ENCODE peak calls at places on chromosomes 5 and 9, in six cellular contexts. P is Panc1, W is GM12865, V is heart left ventricle, K is adrenal gland, N is lung. U is an unnamed sample.

GRCh38 chr5:102296229-102296817 is at the start of gene SLCO4C1:
- DNase-seq in P (peak; percentile 28), W (peak; percentile 80), V (peak; percentile 84), K (peak; percentile 50), N (peak; percentile 91), U (no peak)

GRCh38 chr5:109863752-109864151 is 174.0 kb downstream of the MAN2A1 start:
- DNase-seq in P (no peak), W (no peak), V (no peak), K (no peak), N (no peak), U (no peak)

GRCh38 chr9:37921168-37921510 is 17.2 kb upstream of the SLC25A51 start:
- DNase-seq in P (no peak), W (no peak), V (no peak), K (no peak), N (no peak), U (no peak)

GRCh38 chr9:109776391-109776790 is 3.6 kb upstream of the PALM2AKAP2 start:
- DNase-seq in P (no peak), W (peak; percentile 14), V (no peak), K (no peak), N (no peak), U (no peak)

GRCh38 chr9:131762356-131762932 is 22.6 kb upstream of the RAPGEF1 start:
- DNase-seq in P (no peak), W (peak; percentile 73), V (peak; percentile 89), K (peak; percentile 81), N (peak; percentile 65), U (no peak)

GRCh38 chr9:114981095-114981494 is 50.7 kb upstream of the TNFSF8 start:
- DNase-seq in P (no peak), W (no peak), V (no peak), K (no peak), N (no peak), U (peak; percentile 74)

GRCh38 chr5:56698463-56699381 is 116.6 kb upstream of the MAP3K1 start:
- DNase-seq in P (no peak), W (peak; percentile 15), V (no peak), K (no peak), N (no peak), U (no peak)

GRCh38 chr9:34398875-34399274 is 22.2 kb upstream of the MYORG start:
- DNase-seq in P (no peak), W (no peak), V (no peak), K (no peak), N (no peak), U (no peak)

GRCh38 chr5:90161399-90161798 is 248.2 kb downstream of the CETN3 start:
- DNase-seq in P (no peak), W (peak; percentile 62), V (peak; percentile 69), K (peak; percentile 74), N (peak; percentile 47), U (no peak)
- TF ChIP-seq CTCF in P (peak; percentile 36), W (peak; percentile 35), V (peak; percentile 24), K (peak; percentile 43), N (no peak), U (no peak)

GRCh38 chr9:136992819-136993369 is 672 bp downstream of the PAXX start:
- DNase-seq in P (no peak), W (no peak), V (no peak), K (no peak), N (no peak), U (no peak)
- TF ChIP-seq CTCF in P (no peak), W (no peak), V (no peak), K (no peak), N (no peak), U (no peak)

GRCh38 chr5:147176422-147176821 is 58.4 kb upstream of the STK32A start:
- DNase-seq in P (no peak), W (no peak), V (no peak), K (no peak), N (no peak), U (no peak)
- TF ChIP-seq CTCF in P (no peak), W (no peak), V (no peak), K (no peak), N (no peak), U (no peak)

GRCh38 chr9:19101203-19101602 is 1.5 kb downstream of the HAUS6 start:
- DNase-seq in P (no peak), W (no peak), V (no peak), K (no peak), N (no peak), U (no peak)

GRCh38 chr9:19104528-19105282 is 2.0 kb upstream of the HAUS6 start:
- DNase-seq in P (no peak), W (no peak), V (no peak), K (no peak), N (no peak), U (no peak)

GRCh38 chr9:19108038-19108437 is 5.3 kb upstream of the HAUS6 start:
- DNase-seq in P (no peak), W (no peak), V (no peak), K (peak; percentile 62), N (no peak), U (no peak)

GRCh38 chr9:19102181-19102630 is 498 bp downstream of the HAUS6 start:
- DNase-seq in P (no peak), W (peak; percentile 62), V (no peak), K (peak; percentile 52), N (no peak), U (no peak)

DNA sequence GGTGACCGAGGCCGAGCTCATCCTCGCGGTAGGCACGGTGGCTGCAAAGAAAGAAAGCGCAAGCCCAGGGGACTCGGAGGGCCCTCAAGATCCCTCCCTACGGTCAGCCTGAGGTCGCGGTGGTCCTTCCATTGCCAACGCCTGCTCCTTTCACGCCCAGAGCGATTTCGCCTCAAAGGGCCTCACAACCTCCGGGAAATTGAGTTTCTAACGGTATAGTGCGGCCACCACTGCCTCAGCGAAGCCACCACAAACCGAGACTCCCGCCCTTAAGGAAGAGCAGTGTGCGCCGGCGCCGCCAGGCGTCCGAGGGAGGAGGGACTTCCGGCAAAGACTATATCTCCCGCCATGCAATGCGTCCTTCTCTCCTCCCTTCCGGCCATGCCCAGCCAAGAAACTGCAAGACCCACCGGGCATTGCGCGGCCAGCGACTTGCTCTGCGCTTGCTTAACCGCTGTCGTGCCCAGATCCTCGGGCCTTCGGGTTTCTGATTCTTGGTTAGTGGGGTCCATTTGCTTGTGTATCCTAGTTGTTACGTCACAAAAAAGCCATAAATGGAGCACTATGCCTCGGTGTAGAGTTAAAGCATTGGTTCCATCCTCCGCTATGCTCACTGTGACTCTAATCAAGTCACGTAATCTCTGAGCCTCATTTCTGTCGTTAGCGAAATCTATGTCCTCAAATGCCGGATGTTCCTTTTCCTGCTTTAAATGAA is at the start of gene HAUS6:
- DNase-seq in P (peak; percentile 66), W (peak; percentile 99), V (peak; percentile 98), K (peak; percentile 98), N (peak; percentile 97), U (peak; percentile 95)
- TF ChIP-seq CTCF in P (no peak), W (peak; percentile 32), V (peak; percentile 43), K (peak; percentile 53), N (peak; percentile 35), U (peak; percentile 75)

GRCh38 chr9:6488395-6488794 is 75.4 kb downstream of the UHRF2 start:
- DNase-seq in P (no peak), W (no peak), V (no peak), K (no peak), N (no peak), U (no peak)
- TF ChIP-seq CTCF in P (no peak), W (no peak), V (no peak), K (no peak), N (no peak), U (peak; percentile 21)